ENCODE peak calls at places on chromosomes 5 and 9, in five cellular contexts. A is cardiac muscle cell, K is Calu3, X is HAP-1, J is GM13976. G is an unnamed sample.

GRCh38 chr5:160506006-160507004 is 84.7 kb downstream of the PTTG1 start:
- DNase-seq in K (no peak), A (no peak), J (peak), X (peak), G (peak)

GRCh38 chr5:142499591-142500384 is 175.0 kb upstream of the SPRY4 start:
- DNase-seq in J (no peak), A (no peak), X (no peak), K (peak), G (no peak)

GRCh38 chr9:76642701-76643209 is 121.5 kb upstream of the PCA3 start:
- DNase-seq in X (no peak), A (no peak), K (no peak), J (no peak), G (no peak)

GRCh38 chr9:32378993-32379729 is 5.3 kb upstream of the ACO1 start:
- DNase-seq in J (peak), X (peak), K (peak), A (peak), G (peak)

GRCh38 chr9:136955943-136956335 is 3.9 kb downstream of the LCN12 start:
- DNase-seq in J (no peak), X (no peak), K (no peak), A (no peak), G (no peak)

GRCh38 chr5:81718300-81718699 is 32.6 kb downstream of the SSBP2 start:
- DNase-seq in X (no peak), J (no peak), K (no peak), A (peak), G (no peak)

GRCh38 chr5:144230806-144231205 is 60.1 kb downstream of the KCTD16 start:
- DNase-seq in K (no peak), J (no peak), A (no peak), X (no peak), G (no peak)

GRCh38 chr9:118336952-118337349 is 632.7 kb downstream of the TLR4 start:
- DNase-seq in K (no peak), X (no peak), J (no peak), A (no peak), G (no peak)

GRCh38 chr9:87138128-87139040 is 191.1 kb upstream of the GAS1 start:
- DNase-seq in A (no peak), X (no peak), J (no peak), K (no peak), G (no peak)

GRCh38 chr5:35963381-35963843 is 25.0 kb upstream of the CAPSL start:
- DNase-seq in K (peak), J (no peak), X (peak), A (no peak), G (no peak)

GRCh38 chr5:56108212-56108611 is 113.4 kb upstream of the IL6ST start:
- DNase-seq in X (no peak), A (no peak), K (no peak), J (no peak), G (no peak)

G was measured in NCI-H2227 treated with DMSO at 0.1 percent for 48 hours.